ENCODE peak calls at places on chromosomes 7 and 10, in four cellular contexts. One of them, this sample, is unnamed.

GRCh38 chr7:152667900-152668440 is 8.0 kb downstream of the XRCC2 start:
- DNase-seq in substantia nigra: no peak
- DNase-seq in NCI-H2171 treated with DMSO at 0.1 percent for 48 hours: no peak
- DNase-seq in SK-MEL-5: no peak
- DNase-seq in this sample: no peak

GRCh38 chr7:6226194-6226799 is 46.1 kb downstream of the CYTH3 start:
- DNase-seq in substantia nigra: no peak
- DNase-seq in NCI-H2171 treated with DMSO at 0.1 percent for 48 hours: no peak
- DNase-seq in SK-MEL-5: no peak
- DNase-seq in this sample: no peak

GRCh38 chr7:133934974-133935330 is 192.2 kb upstream of the LRGUK start:
- DNase-seq in substantia nigra: no peak
- DNase-seq in NCI-H2171 treated with DMSO at 0.1 percent for 48 hours: no peak
- DNase-seq in SK-MEL-5: no peak
- DNase-seq in this sample: no peak

GRCh38 chr10:132774905-132775863 is 10.8 kb downstream of the NKX6-2 start:
- DNase-seq in substantia nigra: peak
- DNase-seq in NCI-H2171 treated with DMSO at 0.1 percent for 48 hours: peak
- DNase-seq in SK-MEL-5: no peak
- DNase-seq in this sample: peak

GRCh38 chr10:102593074-102593803 is 51.0 kb upstream of the TRIM8 start:
- DNase-seq in substantia nigra: no peak
- DNase-seq in NCI-H2171 treated with DMSO at 0.1 percent for 48 hours: no peak
- DNase-seq in SK-MEL-5: peak
- DNase-seq in this sample: no peak

GRCh38 chr7:19369806-19370205 is 224.6 kb upstream of the FERD3L start:
- DNase-seq in substantia nigra: no peak
- DNase-seq in NCI-H2171 treated with DMSO at 0.1 percent for 48 hours: peak
- DNase-seq in SK-MEL-5: no peak
- DNase-seq in this sample: no peak

GRCh38 chr10:3096149-3096548 is 28.8 kb downstream of the PFKP start:
- DNase-seq in substantia nigra: no peak
- DNase-seq in NCI-H2171 treated with DMSO at 0.1 percent for 48 hours: no peak
- DNase-seq in SK-MEL-5: no peak
- DNase-seq in this sample: no peak

GRCh38 chr7:111647881-111648280 is 85.6 kb upstream of the IMMP2L start:
- DNase-seq in substantia nigra: no peak
- DNase-seq in NCI-H2171 treated with DMSO at 0.1 percent for 48 hours: no peak
- DNase-seq in SK-MEL-5: no peak
- DNase-seq in this sample: no peak

GRCh38 chr7:50653997-50654425 is 88.8 kb upstream of the DDC start:
- DNase-seq in substantia nigra: no peak
- DNase-seq in NCI-H2171 treated with DMSO at 0.1 percent for 48 hours: no peak
- DNase-seq in SK-MEL-5: no peak
- DNase-seq in this sample: peak

GRCh38 chr10:80739328-80739727 is 201.6 kb downstream of the SH2D4B start:
- DNase-seq in substantia nigra: no peak
- DNase-seq in NCI-H2171 treated with DMSO at 0.1 percent for 48 hours: no peak
- DNase-seq in SK-MEL-5: peak
- DNase-seq in this sample: no peak

GRCh38 chr10:21771219-21771618 is 232.3 kb downstream of the DNAJC1 start:
- DNase-seq in substantia nigra: no peak
- DNase-seq in NCI-H2171 treated with DMSO at 0.1 percent for 48 hours: no peak
- DNase-seq in SK-MEL-5: no peak
- DNase-seq in this sample: no peak

GRCh38 chr7:13198036-13198435 is 510.6 kb downstream of the ARL4A start:
- DNase-seq in substantia nigra: no peak
- DNase-seq in NCI-H2171 treated with DMSO at 0.1 percent for 48 hours: no peak
- DNase-seq in SK-MEL-5: no peak
- DNase-seq in this sample: no peak

GRCh38 chr7:4834601-4835397 is 27.0 kb downstream of the PAPOLB start:
- DNase-seq in substantia nigra: no peak
- DNase-seq in NCI-H2171 treated with DMSO at 0.1 percent for 48 hours: no peak
- DNase-seq in SK-MEL-5: no peak
- DNase-seq in this sample: no peak

GRCh38 chr10:28179490-28180099 is 123.3 kb downstream of the MPP7 start:
- DNase-seq in substantia nigra: no peak
- DNase-seq in NCI-H2171 treated with DMSO at 0.1 percent for 48 hours: no peak
- DNase-seq in SK-MEL-5: peak
- DNase-seq in this sample: peak

GRCh38 chr10:124126711-124127385 is 33.5 kb upstream of the CHST15 start:
- DNase-seq in substantia nigra: no peak
- DNase-seq in NCI-H2171 treated with DMSO at 0.1 percent for 48 hours: no peak
- DNase-seq in SK-MEL-5: no peak
- DNase-seq in this sample: no peak

GRCh38 chr7:116097365-116098009 is 66.9 kb upstream of the TFEC start:
- DNase-seq in substantia nigra: no peak
- DNase-seq in NCI-H2171 treated with DMSO at 0.1 percent for 48 hours: no peak
- DNase-seq in SK-MEL-5: no peak
- DNase-seq in this sample: no peak

GRCh38 chr10:77977016-77977415 is 50.5 kb upstream of the DLG5 start:
- DNase-seq in substantia nigra: no peak
- DNase-seq in NCI-H2171 treated with DMSO at 0.1 percent for 48 hours: no peak
- DNase-seq in SK-MEL-5: no peak
- DNase-seq in this sample: no peak

GRCh38 chr7:155354371-155355048 is 56.8 kb downstream of the INSIG1 start:
- DNase-seq in substantia nigra: no peak
- DNase-seq in NCI-H2171 treated with DMSO at 0.1 percent for 48 hours: no peak
- DNase-seq in SK-MEL-5: no peak
- DNase-seq in this sample: no peak

GRCh38 chr10:45442251-45442650 is 68.2 kb downstream of the ALOX5 start:
- DNase-seq in substantia nigra: no peak
- DNase-seq in NCI-H2171 treated with DMSO at 0.1 percent for 48 hours: no peak
- DNase-seq in SK-MEL-5: no peak
- DNase-seq in this sample: no peak

GRCh38 chr10:79397051-79397450 is 48.4 kb downstream of the ZCCHC24 start:
- DNase-seq in substantia nigra: no peak
- DNase-seq in NCI-H2171 treated with DMSO at 0.1 percent for 48 hours: no peak
- DNase-seq in SK-MEL-5: no peak
- DNase-seq in this sample: no peak

GRCh38 chr7:30596721-30597120 is 2.0 kb downstream of the GARS1 start:
- DNase-seq in substantia nigra: no peak
- DNase-seq in NCI-H2171 treated with DMSO at 0.1 percent for 48 hours: no peak
- DNase-seq in SK-MEL-5: peak
- DNase-seq in this sample: no peak

GRCh38 chr7:78383096-78383495 is 584.5 kb downstream of the PHTF2 start:
- DNase-seq in substantia nigra: no peak
- DNase-seq in NCI-H2171 treated with DMSO at 0.1 percent for 48 hours: peak
- DNase-seq in SK-MEL-5: peak
- DNase-seq in this sample: no peak

GRCh38 chr7:81584667-81585066 is 185.2 kb downstream of the HGF start:
- DNase-seq in substantia nigra: no peak
- DNase-seq in NCI-H2171 treated with DMSO at 0.1 percent for 48 hours: no peak
- DNase-seq in SK-MEL-5: no peak
- DNase-seq in this sample: no peak

GRCh38 chr7:134695321-134695860 is 48.7 kb downstream of the BPGM start:
- DNase-seq in substantia nigra: no peak
- DNase-seq in NCI-H2171 treated with DMSO at 0.1 percent for 48 hours: no peak
- DNase-seq in SK-MEL-5: peak
- DNase-seq in this sample: no peak

GRCh38 chr7:129784783-129785456 is 167.8 kb downstream of the UBE2H start:
- DNase-seq in substantia nigra: no peak
- DNase-seq in NCI-H2171 treated with DMSO at 0.1 percent for 48 hours: no peak
- DNase-seq in SK-MEL-5: no peak
- DNase-seq in this sample: no peak

GRCh38 chr7:32506266-32507054 is 11.2 kb downstream of the AVL9 start:
- DNase-seq in substantia nigra: no peak
- DNase-seq in NCI-H2171 treated with DMSO at 0.1 percent for 48 hours: no peak
- DNase-seq in SK-MEL-5: peak
- DNase-seq in this sample: no peak

GRCh38 chr10:11322698-11323097 is 288.8 kb downstream of the USP6NL start:
- DNase-seq in substantia nigra: no peak
- DNase-seq in NCI-H2171 treated with DMSO at 0.1 percent for 48 hours: no peak
- DNase-seq in SK-MEL-5: no peak
- DNase-seq in this sample: no peak

GRCh38 chr7:134502463-134502862 is 24.9 kb upstream of the AKR1B10 start:
- DNase-seq in substantia nigra: no peak
- DNase-seq in NCI-H2171 treated with DMSO at 0.1 percent for 48 hours: no peak
- DNase-seq in SK-MEL-5: peak
- DNase-seq in this sample: peak

GRCh38 chr7:157018328-157018996 is 8.0 kb upstream of the MNX1 start:
- DNase-seq in substantia nigra: no peak
- DNase-seq in NCI-H2171 treated with DMSO at 0.1 percent for 48 hours: peak
- DNase-seq in SK-MEL-5: no peak
- DNase-seq in this sample: no peak

GRCh38 chr7:150986099-150986512 is 4.7 kb upstream of the NOS3 start:
- DNase-seq in substantia nigra: peak
- DNase-seq in NCI-H2171 treated with DMSO at 0.1 percent for 48 hours: peak
- DNase-seq in SK-MEL-5: peak
- DNase-seq in this sample: peak

GRCh38 chr10:125992244-125992643 is 95.9 kb downstream of the FANK1 start:
- DNase-seq in substantia nigra: no peak
- DNase-seq in NCI-H2171 treated with DMSO at 0.1 percent for 48 hours: no peak
- DNase-seq in SK-MEL-5: no peak
- DNase-seq in this sample: no peak

GRCh38 chr7:69603937-69604494 is 5.7 kb downstream of the AUTS2 start:
- DNase-seq in substantia nigra: no peak
- DNase-seq in NCI-H2171 treated with DMSO at 0.1 percent for 48 hours: no peak
- DNase-seq in SK-MEL-5: no peak
- DNase-seq in this sample: no peak

GRCh38 chr10:117047947-117048346 is 43.0 kb upstream of the SHTN1 start:
- DNase-seq in substantia nigra: no peak
- DNase-seq in NCI-H2171 treated with DMSO at 0.1 percent for 48 hours: no peak
- DNase-seq in SK-MEL-5: no peak
- DNase-seq in this sample: no peak

GRCh38 chr10:53737132-53737531 is 964.5 kb upstream of the MBL2 start:
- DNase-seq in substantia nigra: no peak
- DNase-seq in NCI-H2171 treated with DMSO at 0.1 percent for 48 hours: no peak
- DNase-seq in SK-MEL-5: no peak
- DNase-seq in this sample: no peak

GRCh38 chr10:66827353-66827752 is 98.5 kb upstream of the LRRTM3 start:
- DNase-seq in substantia nigra: no peak
- DNase-seq in NCI-H2171 treated with DMSO at 0.1 percent for 48 hours: no peak
- DNase-seq in SK-MEL-5: no peak
- DNase-seq in this sample: no peak